ENCODE peak calls at places on chromosomes 12 and 14, in six cellular contexts. U is mammary epithelial cell, X is right lobe of liver, R is A549, D is K562, G is RWPE2. W is an unnamed sample.

GRCh38 chr12:108720757-108721514 is 10.4 kb downstream of the CORO1C start:
- DNase-seq in U (peak), X (no peak), R (no peak), D (no peak), G (no peak), W (no peak)

GRCh38 chr14:97704316-97704715 is 907.1 kb downstream of the VRK1 start:
- DNase-seq in U (no peak), X (no peak), R (no peak), D (no peak), G (no peak), W (no peak)

GRCh38 chr12:99265648-99266047 is 381.9 kb upstream of the GARIN6 start:
- DNase-seq in U (no peak), X (no peak), R (no peak), D (no peak), G (no peak), W (no peak)

GRCh38 chr12:77325505-77325904 is 260.1 kb upstream of the E2F7 start:
- DNase-seq in U (no peak), X (no peak), R (no peak), D (no peak), G (no peak), W (peak)

GRCh38 chr14:76084374-76084773 is 67.3 kb upstream of the GPATCH2L start:
- DNase-seq in U (no peak), X (no peak), R (no peak), D (no peak), G (peak), W (no peak)

GRCh38 chr12:77237896-77238295 is 172.5 kb upstream of the E2F7 start:
- DNase-seq in U (no peak), X (no peak), R (no peak), D (no peak), G (no peak), W (no peak)

GRCh38 chr14:76780875-76781647 is 19.8 kb downstream of the VASH1 start:
- DNase-seq in U (no peak), X (no peak), R (no peak), D (no peak), G (no peak), W (no peak)

GRCh38 chr12:118513554-118513953 is 137.2 kb downstream of the SUDS3 start:
- DNase-seq in U (no peak), X (no peak), R (no peak), D (no peak), G (no peak), W (no peak)

GRCh38 chr12:98453492-98453891 is 61.9 kb upstream of the TMPO start:
- DNase-seq in U (no peak), X (no peak), R (no peak), D (no peak), G (no peak), W (no peak)

GRCh38 chr14:59511916-59512530 is 27.7 kb downstream of the JKAMP start:
- DNase-seq in U (no peak), X (no peak), R (peak), D (no peak), G (no peak), W (no peak)

GRCh38 chr12:110661337-110661972 is 27.5 kb downstream of the HVCN1 start:
- DNase-seq in U (no peak), X (no peak), R (no peak), D (no peak), G (no peak), W (peak)

GRCh38 chr14:71966528-71966927 is 34.3 kb downstream of the RGS6 start:
- DNase-seq in U (no peak), X (no peak), R (no peak), D (no peak), G (no peak), W (no peak)

GRCh38 chr14:64937821-64938193 is 4.7 kb downstream of the GPX2 start:
- DNase-seq in U (no peak), X (no peak), R (peak), D (peak), G (no peak), W (no peak)

GRCh38 chr14:92951912-92952471 is 29.0 kb downstream of the CHGA start:
- DNase-seq in U (peak), X (peak), R (peak), D (peak), G (no peak), W (peak)

GRCh38 chr12:51389302-51389999 is 1.8 kb downstream of the GALNT6 start:
- DNase-seq in U (no peak), X (no peak), R (no peak), D (peak), G (no peak), W (no peak)

GRCh38 chr14:90698379-90698869 is 117.8 kb downstream of the TTC7B start:
- DNase-seq in U (no peak), X (no peak), R (no peak), D (no peak), G (no peak), W (no peak)

GRCh38 chr12:124131671-124132058 is 158.7 kb downstream of the ZNF664 start:
- DNase-seq in U (no peak), X (no peak), R (no peak), D (no peak), G (no peak), W (no peak)

GRCh38 chr12:2044165-2044564 is 8.6 kb upstream of the CACNA1C start:
- DNase-seq in U (no peak), X (no peak), R (no peak), D (no peak), G (no peak), W (no peak)

GRCh38 chr14:100408350-100409015 is 85.3 kb downstream of the SLC25A47 start:
- DNase-seq in U (no peak), X (peak), R (peak), D (peak), G (peak), W (peak)

GRCh38 chr12:79424109-79424721 is 266.5 kb downstream of the PAWR start:
- DNase-seq in U (peak), X (no peak), R (peak), D (no peak), G (no peak), W (no peak)

GRCh38 chr14:38210587-38211257 is 3.0 kb downstream of the SSTR1 start:
- DNase-seq in U (no peak), X (peak), R (peak), D (no peak), G (no peak), W (peak)

GRCh38 chr12:104653730-104654328 is 197.1 kb downstream of the CHST11 start:
- DNase-seq in U (no peak), X (no peak), R (peak), D (peak), G (no peak), W (no peak)

GRCh38 chr12:116524964-116525379 is 34.2 kb upstream of the MAP1LC3B2 start:
- DNase-seq in U (peak), X (no peak), R (peak), D (no peak), G (no peak), W (no peak)

GRCh38 chr14:100297320-100298300 is 8.6 kb downstream of the SLC25A29 start:
- DNase-seq in U (no peak), X (no peak), R (no peak), D (no peak), G (peak), W (peak)

GRCh38 chr14:56333361-56334279 is 215.4 kb downstream of the PELI2 start:
- DNase-seq in U (peak), X (no peak), R (peak), D (no peak), G (no peak), W (no peak)

GRCh38 chr12:29816869-29817730 is 33.4 kb upstream of the TMTC1 start:
- DNase-seq in U (no peak), X (no peak), R (no peak), D (no peak), G (no peak), W (no peak)

GRCh38 chr14:55333785-55334485 is 62.7 kb downstream of the FBXO34 start:
- DNase-seq in U (peak), X (no peak), R (no peak), D (no peak), G (no peak), W (no peak)

GRCh38 chr12:77324763-77325468 is 259.5 kb upstream of the E2F7 start:
- DNase-seq in U (peak), X (peak), R (peak), D (peak), G (no peak), W (peak)

DNA sequence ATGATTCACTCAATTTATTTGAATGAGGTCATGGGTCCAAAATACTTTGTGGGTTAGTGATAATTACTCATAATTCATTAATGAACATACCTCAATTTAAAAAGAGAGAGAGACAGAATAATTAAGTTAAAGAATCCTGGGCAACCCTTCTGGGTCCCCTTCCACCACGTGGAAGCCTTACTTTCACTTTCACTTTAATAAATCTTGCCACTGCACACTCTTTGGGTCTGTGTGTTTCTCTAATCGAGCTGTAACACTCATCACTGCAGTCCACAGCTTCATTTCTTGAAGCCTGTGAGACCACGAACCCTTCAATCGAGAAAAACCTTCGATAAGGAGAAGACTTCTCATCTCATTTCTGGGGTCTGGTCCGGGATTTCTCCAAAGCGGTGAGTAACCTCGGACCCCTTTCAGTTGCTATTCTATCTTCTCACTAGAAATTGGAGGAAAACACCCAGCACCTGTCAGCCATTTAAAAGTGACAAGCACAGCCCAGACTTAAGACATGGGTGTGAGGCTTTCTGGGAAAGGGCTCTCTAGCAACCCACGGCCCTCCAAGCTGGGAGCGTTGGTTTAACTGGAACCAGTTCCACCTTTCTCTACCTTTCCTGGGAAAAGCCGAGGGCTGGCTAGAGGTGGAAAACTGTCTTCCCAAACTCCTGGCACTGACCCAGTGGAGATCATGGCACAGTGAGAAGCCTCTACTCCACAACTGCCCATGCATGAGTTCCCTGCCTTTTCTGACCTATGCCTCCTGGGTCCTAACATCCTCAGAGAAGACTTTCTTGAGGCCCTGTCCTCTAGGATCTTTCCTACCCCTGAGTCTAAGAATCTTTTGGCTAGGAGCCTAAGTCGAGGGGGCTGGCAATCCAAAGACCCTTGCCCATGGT is 148.8 kb upstream of the ATF7IP start:
- DNase-seq in U (peak), X (no peak), R (no peak), D (no peak), G (no peak), W (no peak)
- H3K27ac ChIP-seq in U (no peak), X (no peak), R (peak), D (no peak), G (peak), W (no peak)

DNA sequence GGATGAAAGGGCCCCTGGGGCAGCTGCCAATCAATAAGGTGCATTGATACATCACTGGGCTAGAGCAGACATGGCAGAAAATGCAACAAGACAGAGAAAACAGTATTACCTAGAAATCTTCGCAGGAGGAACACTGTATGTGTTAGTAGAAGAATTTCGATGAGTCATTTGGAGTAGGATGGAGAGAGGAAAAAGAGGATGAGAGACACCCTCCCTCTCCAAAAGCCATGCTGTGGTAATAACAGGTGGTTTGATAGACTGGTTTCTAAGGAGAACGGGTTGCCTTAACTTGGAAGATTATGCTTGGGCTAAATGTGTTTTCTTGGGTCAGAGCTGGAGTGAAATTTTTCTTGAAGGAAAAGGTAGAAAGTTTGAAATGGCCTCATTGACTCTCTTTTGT is 67.1 kb upstream of the HIF1A start:
- DNase-seq in U (no peak), X (no peak), R (no peak), D (no peak), G (no peak), W (no peak)
- H3K27ac ChIP-seq in U (no peak), X (no peak), R (peak), D (no peak), G (no peak), W (peak)

DNA sequence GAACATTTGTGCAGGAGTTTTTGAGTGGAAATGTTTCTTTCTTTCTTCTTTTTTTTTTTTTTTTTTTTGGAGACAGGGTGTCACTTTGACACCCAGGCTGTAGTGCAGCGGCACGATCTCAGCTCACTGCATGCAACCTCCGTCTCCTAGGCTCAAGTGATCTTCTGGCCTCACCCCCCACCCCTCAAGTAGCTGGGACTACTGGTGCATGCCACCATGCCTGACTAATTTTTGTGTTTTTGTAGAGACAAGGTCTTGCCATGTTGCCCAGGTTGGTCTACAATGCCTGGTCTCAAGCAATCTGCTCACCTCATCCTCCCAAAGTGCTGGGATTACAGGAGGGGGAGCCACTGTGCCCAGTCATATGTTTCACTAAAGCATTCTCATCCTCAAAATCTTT is 69.2 kb upstream of the BCAT1 start:
- DNase-seq in U (no peak), X (no peak), R (no peak), D (no peak), G (no peak), W (no peak)
- H3K27ac ChIP-seq in U (no peak), X (no peak), R (no peak), D (no peak), G (no peak), W (no peak)

DNA sequence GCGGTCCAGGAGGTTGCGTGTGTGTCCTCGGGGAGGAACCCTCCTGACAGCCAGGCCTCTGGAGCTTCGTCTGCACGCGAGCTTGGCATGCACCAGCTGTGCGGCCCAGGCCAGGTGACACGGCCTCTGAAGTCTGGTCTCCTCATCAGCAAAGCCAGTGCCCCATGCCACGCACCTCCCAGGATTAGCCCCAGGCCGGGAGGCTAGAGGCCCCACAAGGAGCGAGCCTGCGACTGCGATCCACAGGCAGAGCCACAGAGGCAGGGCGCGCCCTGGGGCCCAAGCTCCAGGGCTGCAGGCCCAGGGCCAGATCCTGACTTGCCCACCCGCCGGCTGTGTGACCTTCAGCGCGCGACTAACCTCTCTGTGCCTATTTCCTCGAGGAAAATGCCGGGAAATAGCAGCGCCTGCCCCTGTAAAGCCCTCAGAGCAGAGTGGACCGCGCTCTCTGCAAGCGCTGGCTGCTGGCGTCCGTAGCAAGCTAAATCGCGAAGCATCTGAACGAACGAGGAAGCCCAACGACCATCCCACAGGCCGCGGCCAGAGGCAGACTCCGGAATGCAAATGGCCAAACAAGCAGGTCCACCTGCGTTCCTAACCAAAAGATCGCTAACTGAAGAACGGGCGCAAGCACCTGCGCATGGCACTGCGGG is 492 bp upstream of the BTBD6 start:
- DNase-seq in U (no peak), X (no peak), R (no peak), D (no peak), G (no peak), W (peak)
- H3K27ac ChIP-seq in U (peak), X (no peak), R (peak), D (no peak), G (peak), W (peak)

GRCh38 chr14:39734306-39734705 is 302.1 kb upstream of the FBXO33 start:
- DNase-seq in U (no peak), X (no peak), R (no peak), D (no peak), G (peak), W (no peak)

GRCh38 chr14:39733741-39734140 is 301.5 kb upstream of the FBXO33 start:
- DNase-seq in U (no peak), X (no peak), R (no peak), D (no peak), G (no peak), W (no peak)

GRCh38 chr14:39726563-39726962 is 294.3 kb upstream of the FBXO33 start:
- DNase-seq in U (no peak), X (no peak), R (no peak), D (no peak), G (no peak), W (no peak)

DNA sequence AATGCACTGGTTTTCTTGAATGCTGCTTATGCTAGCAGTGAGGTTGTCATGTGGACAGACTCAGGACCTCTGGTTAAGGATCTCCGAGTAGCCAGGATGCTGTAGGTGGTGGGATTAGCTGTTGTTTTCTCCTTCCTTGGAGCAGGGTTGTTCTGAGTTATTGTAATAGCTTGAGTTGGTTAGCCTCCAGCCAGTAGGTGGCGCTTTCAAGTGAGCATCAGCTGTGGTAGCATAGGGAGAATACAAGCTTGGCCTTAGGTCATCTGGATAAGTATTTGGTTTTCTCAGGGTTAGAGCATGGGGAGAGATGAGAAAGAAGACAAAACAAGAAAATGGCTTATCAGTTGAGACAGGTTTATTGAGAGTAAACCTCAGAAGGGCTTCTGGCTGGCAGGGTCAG is 299.7 kb upstream of the FBXO33 start:
- DNase-seq in U (no peak), X (no peak), R (peak), D (no peak), G (no peak), W (no peak)
- H3K27ac ChIP-seq in U (no peak), X (no peak), R (no peak), D (no peak), G (no peak), W (no peak)

GRCh38 chr12:19155981-19156734 is 26.6 kb downstream of the PLEKHA5 start:
- DNase-seq in U (no peak), X (no peak), R (no peak), D (no peak), G (no peak), W (no peak)
- H3K27ac ChIP-seq in U (no peak), X (no peak), R (no peak), D (no peak), G (no peak), W (no peak)

DNA sequence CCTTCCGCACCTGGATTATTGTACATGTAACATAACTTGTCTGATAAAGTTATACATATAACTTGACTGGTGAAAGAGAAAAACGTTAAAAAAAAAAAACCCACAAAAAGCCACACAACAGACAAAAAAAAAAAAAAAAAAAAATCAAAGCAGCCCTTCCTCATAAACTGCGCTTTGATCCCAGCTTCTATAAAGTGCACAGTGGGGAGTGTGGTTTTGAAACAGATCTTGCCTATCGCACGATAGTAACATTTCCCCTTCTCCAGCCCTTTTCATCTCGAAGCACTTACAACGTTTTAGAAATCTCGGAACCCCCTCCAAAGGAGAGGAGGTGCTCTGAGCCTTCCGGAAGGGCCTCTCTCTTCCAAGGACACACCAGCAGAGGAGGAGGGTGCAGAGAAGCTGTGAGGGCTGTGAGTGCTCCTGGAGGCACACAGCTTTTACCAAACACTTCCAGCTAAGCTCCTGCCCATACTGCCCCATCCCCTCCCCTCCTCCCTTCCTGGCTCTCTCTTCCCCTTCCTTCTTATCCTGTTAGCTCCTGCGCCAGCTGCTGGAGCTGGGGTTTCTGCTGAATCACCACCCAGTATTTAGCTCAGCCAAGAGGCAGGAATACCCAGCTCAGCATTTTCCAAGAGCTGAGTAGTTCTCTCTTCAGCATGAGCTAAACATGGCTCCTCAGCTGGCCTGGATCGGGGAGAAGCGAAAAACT is 28.4 kb downstream of the SLC7A8 start:
- DNase-seq in U (peak), X (no peak), R (peak), D (peak), G (no peak), W (no peak)
- H3K27ac ChIP-seq in U (peak), X (peak), R (peak), D (peak), G (peak), W (peak)